ENCODE peak calls at places on chromosomes 2 and 18, in ten cellular contexts. U is NCI-H2107; B is EL; L is iris pigment epithelial cell; Z is pons; C is posterior cingulate gyrus; P is stimulated activated CD4-positive, alpha-beta T cell treated with anti-CD3 and anti-CD28 coated beads, Interleukin-1b, Interleukin-23, amount 100 ng/mL, for 24 hours; N is GM20000; Q is NCI-H1105; S is NCI-H2171 treated with DMSO at 0.1 percent for 48 hours. A is an unnamed sample.

GRCh38 chr18:22505136-22505535 is 87.4 kb upstream of the CTAGE1 start:
- DNase-seq in U (no peak), S (no peak), P (no peak), C (no peak), B (peak), Q (no peak), N (no peak), L (peak), Z (no peak), A (no peak)

GRCh38 chr18:13247506-13247905 is 28.9 kb downstream of the LDLRAD4 start:
- DNase-seq in Z (no peak), N (no peak), P (no peak), L (no peak), Q (no peak), U (no peak), C (peak), B (no peak), S (no peak), A (no peak)

GRCh38 chr18:39561136-39561535 is 1995.5 kb upstream of the CELF4 start:
- DNase-seq in C (no peak), Q (no peak), Z (no peak), N (no peak), S (no peak), L (no peak), U (no peak), P (no peak), B (peak), A (no peak)

GRCh38 chr2:238290079-238290478 is 1.7 kb upstream of the PER2 start:
- DNase-seq in U (peak), Q (no peak), L (no peak), B (no peak), S (peak), C (peak), Z (peak), P (no peak), N (no peak), A (no peak)

GRCh38 chr18:6628189-6628588 is 101.3 kb upstream of the ARHGAP28 start:
- DNase-seq in B (no peak), S (no peak), U (no peak), Q (no peak), N (no peak), L (peak), Z (no peak), P (no peak), C (no peak), A (no peak)

GRCh38 chr2:171540437-171540836 is 18.2 kb downstream of the CYBRD1 start:
- DNase-seq in Q (no peak), B (no peak), C (no peak), Z (no peak), N (no peak), U (no peak), P (no peak), S (no peak), L (no peak), A (no peak)

GRCh38 chr2:238644095-238645081 is 203.5 kb upstream of the TWIST2 start:
- DNase-seq in U (no peak), S (no peak), Z (no peak), C (no peak), L (peak), Q (no peak), N (no peak), B (peak), P (no peak), A (no peak)

GRCh38 chr18:79479761-79480161 is 84.0 kb downstream of the NFATC1 start:
- DNase-seq in U (no peak), P (no peak), S (no peak), Q (no peak), B (no peak), N (no peak), C (peak), Z (no peak), L (no peak), A (no peak)

GRCh38 chr2:160126756-160127155 is 64.3 kb upstream of the PLA2R1 start:
- DNase-seq in Z (no peak), U (no peak), S (no peak), P (no peak), B (no peak), C (no peak), L (no peak), Q (no peak), N (no peak), A (no peak)

GRCh38 chr2:38376683-38377500 is at the start of gene ATL2:
- DNase-seq in Z (peak), B (peak), P (peak), C (peak), U (peak), S (peak), L (peak), N (peak), Q (peak), A (peak)